ENCODE peak calls at places on chromosomes 13 and 19, in ten cellular contexts. One of them, this sample, is unnamed.
A peak's percentile ranks its signal among the peaks of the same experiment; 100 is the strongest.

GRCh38 chr19:30671622-30672051 is 299.5 kb downstream of the ZNF536 start:
- DNase-seq in Peyer's patch: no peak
- DNase-seq in GM23338: no peak
- DNase-seq in AG04450: no peak
- DNase-seq in upper lobe of right lung: no peak
- DNase-seq in fibroblast of villous mesenchyme: no peak
- DNase-seq in stomach: peak; percentile 24
- DNase-seq in tibial artery: no peak
- DNase-seq in cardiac fibroblast: no peak
- DNase-seq in adrenal gland: peak; percentile 81
- DNase-seq in this sample: peak; percentile 53

GRCh38 chr13:47896111-47896510 is 105.0 kb downstream of the SUCLA2 start:
- DNase-seq in AG04450: no peak
- DNase-seq in upper lobe of right lung: no peak
- DNase-seq in adrenal gland: no peak
- DNase-seq in stomach: no peak
- DNase-seq in cardiac fibroblast: no peak
- DNase-seq in GM23338: no peak
- DNase-seq in tibial artery: no peak
- DNase-seq in fibroblast of villous mesenchyme: no peak
- DNase-seq in Peyer's patch: no peak
- DNase-seq in this sample: no peak

GRCh38 chr19:45607071-45608029 is 5.3 kb upstream of the GPR4 start:
- DNase-seq in GM23338: peak; percentile 96
- DNase-seq in tibial artery: peak; percentile 64
- DNase-seq in fibroblast of villous mesenchyme: peak; percentile 74
- DNase-seq in upper lobe of right lung: peak; percentile 85
- DNase-seq in AG04450: peak; percentile 30
- DNase-seq in stomach: peak; percentile 80
- DNase-seq in Peyer's patch: peak; percentile 46
- DNase-seq in adrenal gland: peak; percentile 92
- DNase-seq in cardiac fibroblast: peak; percentile 75
- DNase-seq in this sample: peak; percentile 49

GRCh38 chr13:45705936-45706335 is 3.8 kb downstream of the CBY2 start:
- DNase-seq in adrenal gland: no peak
- DNase-seq in fibroblast of villous mesenchyme: no peak
- DNase-seq in cardiac fibroblast: no peak
- DNase-seq in Peyer's patch: no peak
- DNase-seq in GM23338: no peak
- DNase-seq in AG04450: no peak
- DNase-seq in upper lobe of right lung: no peak
- DNase-seq in tibial artery: no peak
- DNase-seq in stomach: no peak
- DNase-seq in this sample: no peak

GRCh38 chr13:64553411-64554129 is 2676.6 kb downstream of the PCDH9 start:
- DNase-seq in AG04450: peak; percentile 7
- DNase-seq in cardiac fibroblast: peak; percentile 83
- DNase-seq in upper lobe of right lung: no peak
- DNase-seq in Peyer's patch: no peak
- DNase-seq in stomach: no peak
- DNase-seq in tibial artery: no peak
- DNase-seq in GM23338: no peak
- DNase-seq in fibroblast of villous mesenchyme: no peak
- DNase-seq in adrenal gland: no peak
- DNase-seq in this sample: peak; percentile 51

GRCh38 chr13:43356566-43356965 is 333.2 kb downstream of the DNAJC15 start:
- DNase-seq in adrenal gland: no peak
- DNase-seq in tibial artery: no peak
- DNase-seq in stomach: no peak
- DNase-seq in GM23338: no peak
- DNase-seq in fibroblast of villous mesenchyme: no peak
- DNase-seq in upper lobe of right lung: no peak
- DNase-seq in AG04450: no peak
- DNase-seq in Peyer's patch: no peak
- DNase-seq in cardiac fibroblast: peak; percentile 46
- DNase-seq in this sample: peak; percentile 49

GRCh38 chr19:6516018-6516658 is 14.0 kb upstream of the TUBB4A start:
- DNase-seq in Peyer's patch: peak; percentile 93
- DNase-seq in upper lobe of right lung: peak; percentile 98
- DNase-seq in AG04450: peak; percentile 41
- DNase-seq in fibroblast of villous mesenchyme: peak; percentile 80
- DNase-seq in GM23338: peak; percentile 100
- DNase-seq in cardiac fibroblast: peak; percentile 90
- DNase-seq in adrenal gland: peak; percentile 98
- DNase-seq in stomach: peak; percentile 95
- DNase-seq in tibial artery: peak; percentile 92
- DNase-seq in this sample: peak; percentile 88

GRCh38 chr13:38687246-38688229 is 661 bp downstream of the FREM2 start:
- DNase-seq in stomach: no peak
- DNase-seq in fibroblast of villous mesenchyme: no peak
- DNase-seq in AG04450: no peak
- DNase-seq in GM23338: peak; percentile 69
- DNase-seq in adrenal gland: no peak
- DNase-seq in tibial artery: no peak
- DNase-seq in upper lobe of right lung: peak; percentile 71
- DNase-seq in Peyer's patch: no peak
- DNase-seq in cardiac fibroblast: peak; percentile 18
- DNase-seq in this sample: no peak

GRCh38 chr13:106496072-106496997 is 39.1 kb downstream of the EFNB2 start:
- DNase-seq in GM23338: no peak
- DNase-seq in adrenal gland: no peak
- DNase-seq in tibial artery: no peak
- DNase-seq in Peyer's patch: no peak
- DNase-seq in fibroblast of villous mesenchyme: no peak
- DNase-seq in cardiac fibroblast: peak; percentile 14
- DNase-seq in stomach: no peak
- DNase-seq in AG04450: no peak
- DNase-seq in upper lobe of right lung: no peak
- DNase-seq in this sample: no peak

GRCh38 chr19:44846455-44847143 is 502 bp downstream of the NECTIN2 start:
- DNase-seq in AG04450: no peak
- DNase-seq in fibroblast of villous mesenchyme: peak; percentile 47
- DNase-seq in Peyer's patch: no peak
- DNase-seq in upper lobe of right lung: no peak
- DNase-seq in stomach: no peak
- DNase-seq in cardiac fibroblast: peak; percentile 23
- DNase-seq in GM23338: peak; percentile 98
- DNase-seq in tibial artery: no peak
- DNase-seq in adrenal gland: peak; percentile 81
- DNase-seq in this sample: peak; percentile 39

DNA sequence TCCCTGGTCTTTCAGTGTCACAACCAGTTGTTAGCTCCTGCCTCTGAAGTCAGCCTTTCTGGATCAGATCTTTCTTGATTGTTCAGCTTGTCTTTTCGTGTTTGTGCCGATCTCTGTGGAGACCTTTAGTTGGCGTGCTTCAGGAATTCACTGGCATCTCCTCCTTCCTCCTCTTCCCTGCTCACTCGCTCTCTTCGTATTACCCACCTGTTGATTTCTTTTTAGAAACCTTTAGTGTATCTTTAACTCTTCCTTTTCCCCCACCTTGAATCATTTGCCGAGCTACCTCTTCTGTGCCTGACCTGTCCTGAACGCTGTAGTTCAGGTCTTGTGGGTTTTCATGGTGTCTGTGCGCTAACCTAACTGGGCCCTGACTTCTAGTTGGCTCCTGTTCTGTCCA is 64.0 kb upstream of the TEX29 start:
- DNase-seq in cardiac fibroblast: no peak
- DNase-seq in stomach: no peak
- DNase-seq in upper lobe of right lung: no peak
- DNase-seq in fibroblast of villous mesenchyme: no peak
- DNase-seq in AG04450: no peak
- DNase-seq in adrenal gland: no peak
- DNase-seq in tibial artery: no peak
- DNase-seq in Peyer's patch: no peak
- DNase-seq in GM23338: no peak
- DNase-seq in this sample: no peak
- TF ChIP-seq CTCF in cardiac fibroblast: no peak
- TF ChIP-seq CTCF in stomach: no peak
- TF ChIP-seq CTCF in upper lobe of right lung: no peak
- TF ChIP-seq CTCF in fibroblast of villous mesenchyme: no peak
- TF ChIP-seq CTCF in AG04450: no peak
- TF ChIP-seq CTCF in adrenal gland: no peak
- TF ChIP-seq CTCF in tibial artery: no peak
- TF ChIP-seq CTCF in Peyer's patch: no peak
- TF ChIP-seq CTCF in GM23338: no peak
- TF ChIP-seq CTCF in this sample: no peak

DNA sequence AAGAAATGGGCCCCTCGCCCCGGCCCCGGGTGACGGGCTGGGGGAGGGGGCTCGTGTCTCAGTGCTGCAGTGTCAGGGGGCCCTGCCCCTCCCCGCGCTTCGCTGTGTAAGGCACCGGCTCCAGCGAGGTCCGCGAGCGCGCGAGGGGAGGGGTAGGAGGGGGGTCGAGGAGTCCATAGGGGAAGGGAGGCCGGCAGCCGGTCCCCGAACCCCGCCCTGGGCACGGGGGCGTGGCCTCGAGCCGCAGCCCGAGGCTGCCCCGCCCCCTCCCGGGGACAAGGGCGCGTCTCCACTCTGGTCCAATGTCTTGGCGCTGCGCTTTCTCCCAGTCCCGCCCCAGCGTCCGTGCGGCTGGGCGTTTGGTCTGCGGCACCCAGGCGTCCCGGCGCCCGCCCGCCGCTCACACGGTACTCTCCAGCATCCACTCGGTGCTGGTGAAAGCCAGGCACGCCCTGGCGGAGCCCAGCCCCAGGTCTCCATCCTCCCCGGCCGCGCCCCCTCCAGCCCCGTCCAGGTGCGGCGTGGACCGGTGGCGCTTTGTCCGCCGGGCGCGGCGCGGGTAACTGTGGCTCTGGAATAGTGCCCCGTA is 11.1 kb downstream of the IFNL1 start:
- DNase-seq in upper lobe of right lung: peak; percentile 79
- DNase-seq in AG04450: no peak
- DNase-seq in tibial artery: no peak
- DNase-seq in stomach: peak; percentile 57
- DNase-seq in fibroblast of villous mesenchyme: no peak
- DNase-seq in GM23338: peak; percentile 90
- DNase-seq in Peyer's patch: no peak
- DNase-seq in cardiac fibroblast: peak; percentile 10
- DNase-seq in adrenal gland: no peak
- DNase-seq in this sample: no peak
- H3K4me3 ChIP-seq in upper lobe of right lung: peak overlapping the region; percentile 26
- H3K4me3 ChIP-seq in AG04450: no peak overlapping the region
- H3K4me3 ChIP-seq in tibial artery: no peak overlapping the region
- H3K4me3 ChIP-seq in stomach: peak overlapping the region; percentile 36
- H3K4me3 ChIP-seq in fibroblast of villous mesenchyme: peak overlapping the region; percentile 25
- H3K4me3 ChIP-seq in GM23338: peak overlapping the region; percentile 88
- H3K4me3 ChIP-seq in Peyer's patch: no peak overlapping the region
- H3K4me3 ChIP-seq in cardiac fibroblast: peak overlapping the region; percentile 28
- H3K4me3 ChIP-seq in adrenal gland: no peak overlapping the region
- H3K4me3 ChIP-seq in this sample: no peak overlapping the region

DNA sequence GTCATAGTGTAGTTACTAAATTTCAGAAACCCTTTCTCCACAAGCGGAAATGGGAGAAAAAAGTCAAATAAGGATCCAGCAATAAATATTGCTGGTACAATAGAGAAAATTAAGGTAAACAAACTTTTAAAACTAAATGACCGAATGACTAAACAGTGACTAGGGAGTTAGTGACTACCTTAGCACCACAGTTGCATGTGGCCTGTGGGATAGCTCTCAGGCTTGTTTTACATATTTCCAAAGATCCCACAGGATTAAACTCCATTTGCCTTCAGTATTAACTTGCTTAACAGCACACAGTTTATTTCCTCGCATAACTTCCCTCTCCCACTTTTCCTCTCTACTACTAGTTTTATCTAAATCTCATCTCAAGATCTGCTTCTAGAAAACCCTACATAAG is 824.3 kb upstream of the KLHL1 start:
- DNase-seq in stomach: no peak
- DNase-seq in upper lobe of right lung: no peak
- DNase-seq in tibial artery: no peak
- DNase-seq in adrenal gland: no peak
- DNase-seq in cardiac fibroblast: no peak
- DNase-seq in fibroblast of villous mesenchyme: no peak
- DNase-seq in Peyer's patch: no peak
- DNase-seq in AG04450: no peak
- DNase-seq in GM23338: no peak
- DNase-seq in this sample: no peak
- TF ChIP-seq CTCF in stomach: no peak
- TF ChIP-seq CTCF in upper lobe of right lung: no peak
- TF ChIP-seq CTCF in tibial artery: no peak
- TF ChIP-seq CTCF in adrenal gland: no peak
- TF ChIP-seq CTCF in cardiac fibroblast: no peak
- TF ChIP-seq CTCF in fibroblast of villous mesenchyme: no peak
- TF ChIP-seq CTCF in Peyer's patch: no peak
- TF ChIP-seq CTCF in AG04450: no peak
- TF ChIP-seq CTCF in GM23338: no peak
- TF ChIP-seq CTCF in this sample: no peak

GRCh38 chr13:28099396-28100148 is 804 bp downstream of the FLT3 start:
- DNase-seq in AG04450: no peak
- DNase-seq in fibroblast of villous mesenchyme: no peak
- DNase-seq in tibial artery: no peak
- DNase-seq in adrenal gland: no peak
- DNase-seq in stomach: no peak
- DNase-seq in Peyer's patch: no peak
- DNase-seq in GM23338: peak; percentile 20
- DNase-seq in cardiac fibroblast: no peak
- DNase-seq in upper lobe of right lung: no peak
- DNase-seq in this sample: no peak

GRCh38 chr13:28097503-28097902 is 2.9 kb downstream of the FLT3 start:
- DNase-seq in stomach: no peak
- DNase-seq in Peyer's patch: no peak
- DNase-seq in AG04450: no peak
- DNase-seq in fibroblast of villous mesenchyme: no peak
- DNase-seq in upper lobe of right lung: no peak
- DNase-seq in adrenal gland: no peak
- DNase-seq in tibial artery: no peak
- DNase-seq in GM23338: no peak
- DNase-seq in cardiac fibroblast: no peak
- DNase-seq in this sample: no peak

DNA sequence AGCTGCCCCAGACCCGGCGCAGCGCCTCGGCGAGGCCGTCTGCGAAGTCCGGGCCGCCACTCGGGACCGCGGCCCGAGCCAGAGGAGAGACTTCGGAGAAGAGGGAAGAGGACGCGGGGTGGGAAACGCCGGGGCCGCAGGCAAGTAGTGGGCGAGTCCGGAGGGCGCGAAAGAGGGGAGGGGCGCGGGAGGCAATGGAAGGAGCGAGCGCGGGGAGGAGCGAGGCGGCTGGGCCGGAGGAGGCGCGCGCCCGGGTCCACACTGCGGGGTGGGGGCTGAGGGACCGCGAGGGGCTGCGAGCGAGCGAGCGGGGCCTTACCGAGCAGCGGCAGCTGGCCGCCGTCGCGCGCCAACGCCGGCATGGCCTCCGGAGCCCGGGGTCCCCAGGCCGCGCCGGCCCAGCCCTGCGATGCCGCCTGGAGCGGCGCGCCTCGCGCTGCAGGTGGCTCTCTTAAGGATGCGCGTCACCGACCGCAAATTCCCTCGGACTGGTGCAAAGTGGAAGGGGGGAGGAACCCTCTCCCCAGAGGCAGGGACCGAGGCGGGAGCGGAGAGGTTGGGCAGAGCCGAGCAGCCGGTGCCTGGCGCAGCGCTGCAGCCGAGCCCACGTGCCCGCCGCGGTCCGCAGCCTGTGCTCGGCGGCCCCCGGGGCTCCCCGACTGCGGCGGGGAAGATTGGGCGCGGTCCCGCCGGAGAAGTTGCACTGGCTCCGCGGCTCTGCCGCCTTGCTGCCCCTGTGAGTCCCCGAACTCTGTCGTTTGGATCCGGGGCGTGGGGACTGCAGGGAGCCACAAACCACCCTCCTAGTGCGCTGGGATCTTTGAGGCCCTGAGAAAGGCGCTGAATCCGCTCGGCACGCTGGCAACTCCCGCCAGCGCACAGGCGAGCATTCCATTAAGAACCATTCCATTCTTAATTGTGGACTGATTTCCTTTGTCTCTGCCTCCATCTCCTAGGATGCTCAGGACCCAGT is at the start of gene FLT3:
- DNase-seq in upper lobe of right lung: peak; percentile 70
- DNase-seq in Peyer's patch: peak; percentile 76
- DNase-seq in stomach: peak; percentile 37
- DNase-seq in fibroblast of villous mesenchyme: peak; percentile 28
- DNase-seq in cardiac fibroblast: peak; percentile 17
- DNase-seq in adrenal gland: no peak
- DNase-seq in GM23338: peak; percentile 84
- DNase-seq in AG04450: no peak
- DNase-seq in tibial artery: no peak
- DNase-seq in this sample: peak; percentile 5
- H3K4me3 ChIP-seq in upper lobe of right lung: peak within 1 kb of the TSS; percentile 42
- H3K4me3 ChIP-seq in Peyer's patch: peak within 1 kb of the TSS; percentile 73
- H3K4me3 ChIP-seq in stomach: peak within 1 kb of the TSS; percentile 52
- H3K4me3 ChIP-seq in fibroblast of villous mesenchyme: peak within 1 kb of the TSS; percentile 33
- H3K4me3 ChIP-seq in cardiac fibroblast: no peak within 1 kb of the TSS
- H3K4me3 ChIP-seq in adrenal gland: no peak within 1 kb of the TSS
- H3K4me3 ChIP-seq in GM23338: peak within 1 kb of the TSS; percentile 82
- H3K4me3 ChIP-seq in AG04450: peak within 1 kb of the TSS; percentile 44
- H3K4me3 ChIP-seq in tibial artery: peak within 1 kb of the TSS; percentile 31
- H3K4me3 ChIP-seq in this sample: no peak within 1 kb of the TSS

This sample was measured in AG10803.